ENCODE peak calls at places on chromosomes 11 and 22, in six cellular contexts. T is uterus, X is spleen, F is H1, Q is GM23338, S is cardiac muscle cell. P is an unnamed sample.
A peak's percentile ranks its signal among the peaks of the same experiment; 100 is the strongest.

GRCh38 chr11:57248780-57249383 is 11.8 kb upstream of the APLNR start:
- DNase-seq in T (peak; percentile 64), X (peak; percentile 82), F (peak; percentile 85), Q (peak; percentile 90), S (peak; percentile 83), P (peak; percentile 71)

GRCh38 chr11:110463153-110463552 is 33.4 kb downstream of the FDX1 start:
- DNase-seq in T (peak; percentile 31), X (peak; percentile 83), F (peak; percentile 65), Q (peak; percentile 71), S (peak; percentile 82), P (peak; percentile 87)

GRCh38 chr11:63146586-63146985 is 2.6 kb upstream of the SLC22A24 start:
- DNase-seq in T (no peak), X (no peak), F (no peak), Q (no peak), S (no peak), P (peak; percentile 43)

GRCh38 chr11:69391192-69392103 is 90.0 kb upstream of the LINC01488 start:
- DNase-seq in T (no peak), X (peak; percentile 44), F (no peak), Q (no peak), S (no peak), P (no peak)

GRCh38 chr11:115226556-115226955 is 277.7 kb downstream of the CADM1 start:
- DNase-seq in T (no peak), X (no peak), F (peak; percentile 53), Q (peak; percentile 91), S (peak; percentile 9), P (peak; percentile 33)

GRCh38 chr11:15497366-15497765 is 382.6 kb downstream of the INSC start:
- DNase-seq in T (no peak), X (no peak), F (no peak), Q (no peak), S (no peak), P (no peak)

GRCh38 chr11:82680252-82680651 is 53.4 kb downstream of the FAM181B start:
- DNase-seq in T (no peak), X (no peak), F (no peak), Q (no peak), S (no peak), P (peak; percentile 17)

GRCh38 chr11:32890843-32891656 is 1.6 kb upstream of the QSER1 start:
- DNase-seq in T (no peak), X (no peak), F (no peak), Q (peak; percentile 81), S (no peak), P (peak; percentile 81)

GRCh38 chr11:35897019-35897418 is 46.8 kb upstream of the LDLRAD3 start:
- DNase-seq in T (no peak), X (no peak), F (no peak), Q (no peak), S (peak; percentile 25), P (no peak)

GRCh38 chr11:130413383-130414106 is 14.9 kb downstream of the ADAMTS8 start:
- DNase-seq in T (no peak), X (no peak), F (no peak), Q (no peak), S (peak; percentile 49), P (no peak)

GRCh38 chr22:31144223-31144622 is 3.9 kb upstream of the PLA2G3 start:
- DNase-seq in T (no peak), X (no peak), F (no peak), Q (no peak), S (peak; percentile 20), P (no peak)

GRCh38 chr11:12100886-12101285 is 9.5 kb upstream of the MICAL2 start:
- DNase-seq in T (no peak), X (no peak), F (no peak), Q (no peak), S (peak; percentile 55), P (no peak)
- H3K27ac ChIP-seq in T (no peak overlapping the region), X (no peak overlapping the region), F (no peak overlapping the region), Q (no peak overlapping the region), S (no peak overlapping the region), P (no peak overlapping the region)

GRCh38 chr11:86941077-86941870 is 13.9 kb downstream of the FZD4 start:
- DNase-seq in T (no peak), X (no peak), F (no peak), Q (no peak), S (no peak), P (peak; percentile 25)
- H3K4me1 ChIP-seq in T (peaks cover 13% of the 10 kb centered on the region), X (peaks cover 53% of the 10 kb centered on the region), F (peaks cover 10% of the 10 kb centered on the region), Q (peaks cover 23% of the 10 kb centered on the region), S (peaks cover 52% of the 10 kb centered on the region), P (peaks cover 79% of the 10 kb centered on the region)

GRCh38 chr11:86228269-86228966 is 16.1 kb upstream of the EED start:
- DNase-seq in T (no peak), X (no peak), F (no peak), Q (no peak), S (no peak), P (no peak)

GRCh38 chr11:86228967-86229330 is 15.6 kb upstream of the EED start:
- DNase-seq in T (no peak), X (no peak), F (no peak), Q (no peak), S (no peak), P (no peak)

GRCh38 chr11:86232556-86232955 is 12.0 kb upstream of the EED start:
- DNase-seq in T (no peak), X (no peak), F (no peak), Q (no peak), S (no peak), P (no peak)

GRCh38 chr11:86230921-86231320 is 13.6 kb upstream of the EED start:
- DNase-seq in T (no peak), X (no peak), F (no peak), Q (no peak), S (no peak), P (no peak)

GRCh38 chr11:86230196-86230813 is 14.2 kb upstream of the EED start:
- DNase-seq in T (no peak), X (no peak), F (no peak), Q (no peak), S (no peak), P (no peak)
- TF ChIP-seq CTCF in T (no peak), X (no peak), F (peak; percentile 20), Q (no peak), S (no peak), P (no peak)

GRCh38 chr22:28939932-28940331 is 56.6 kb downstream of the ZNRF3 start:
- DNase-seq in T (no peak), X (no peak), F (no peak), Q (no peak), S (no peak), P (no peak)

GRCh38 chr22:28942333-28942732 is 59.0 kb downstream of the ZNRF3 start:
- DNase-seq in T (no peak), X (no peak), F (no peak), Q (no peak), S (no peak), P (no peak)

GRCh38 chr22:28940441-28940840 is 57.1 kb downstream of the ZNRF3 start:
- DNase-seq in T (no peak), X (no peak), F (no peak), Q (no peak), S (no peak), P (no peak)

GRCh38 chr22:28942801-28943500 is 59.6 kb downstream of the ZNRF3 start:
- DNase-seq in T (no peak), X (no peak), F (no peak), Q (no peak), S (no peak), P (no peak)

DNA sequence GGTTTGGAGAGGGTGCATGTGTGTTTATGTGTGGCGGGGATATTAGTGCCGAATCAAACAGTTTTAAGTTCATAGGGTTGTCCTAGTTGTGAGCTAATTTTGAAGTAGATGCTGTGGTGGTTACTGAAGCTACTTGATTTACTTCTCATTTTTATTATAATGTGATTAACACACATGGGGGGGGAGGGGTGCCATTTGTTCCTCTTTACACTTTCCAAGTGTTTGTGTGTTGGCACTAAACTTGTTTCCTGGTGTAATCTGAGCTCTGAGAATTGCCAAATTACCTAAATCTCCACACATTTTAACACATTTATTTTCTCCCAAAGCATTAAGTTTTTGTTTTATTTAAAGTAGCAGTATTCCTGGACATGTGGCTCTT is 60.1 kb downstream of the ZNRF3 start:
- DNase-seq in T (peak; percentile 34), X (no peak), F (no peak), Q (no peak), S (no peak), P (peak; percentile 27)
- H3K27ac ChIP-seq in T (peak overlapping the region; percentile 13), X (no peak overlapping the region), F (no peak overlapping the region), Q (peak overlapping the region; percentile 40), S (peak overlapping the region; percentile 71), P (peak overlapping the region; percentile 21)

GRCh38 chr11:74006743-74007304 is 2.1 kb downstream of the UCP3 start:
- DNase-seq in T (no peak), X (peak; percentile 53), F (no peak), Q (no peak), S (no peak), P (no peak)
- H3K4me1 ChIP-seq in T (no peaks in the 10 kb centered on the region), X (peaks cover 44% of the 10 kb centered on the region), F (no peaks in the 10 kb centered on the region), Q (peaks cover 5% of the 10 kb centered on the region), S (peaks cover 36% of the 10 kb centered on the region), P (no peaks in the 10 kb centered on the region)

GRCh38 chr11:44324787-44325525 is 15.0 kb upstream of the ALX4 start:
- DNase-seq in T (no peak), X (no peak), F (no peak), Q (no peak), S (no peak), P (no peak)

GRCh38 chr11:44329472-44330230 is 19.7 kb upstream of the ALX4 start:
- DNase-seq in T (no peak), X (no peak), F (no peak), Q (no peak), S (no peak), P (no peak)

GRCh38 chr11:44325698-44326097 is 15.8 kb upstream of the ALX4 start:
- DNase-seq in T (no peak), X (no peak), F (no peak), Q (no peak), S (no peak), P (no peak)

GRCh38 chr11:44326615-44327475 is 16.9 kb upstream of the ALX4 start:
- DNase-seq in T (no peak), X (peak; percentile 51), F (no peak), Q (no peak), S (peak; percentile 26), P (peak; percentile 88)

DNA sequence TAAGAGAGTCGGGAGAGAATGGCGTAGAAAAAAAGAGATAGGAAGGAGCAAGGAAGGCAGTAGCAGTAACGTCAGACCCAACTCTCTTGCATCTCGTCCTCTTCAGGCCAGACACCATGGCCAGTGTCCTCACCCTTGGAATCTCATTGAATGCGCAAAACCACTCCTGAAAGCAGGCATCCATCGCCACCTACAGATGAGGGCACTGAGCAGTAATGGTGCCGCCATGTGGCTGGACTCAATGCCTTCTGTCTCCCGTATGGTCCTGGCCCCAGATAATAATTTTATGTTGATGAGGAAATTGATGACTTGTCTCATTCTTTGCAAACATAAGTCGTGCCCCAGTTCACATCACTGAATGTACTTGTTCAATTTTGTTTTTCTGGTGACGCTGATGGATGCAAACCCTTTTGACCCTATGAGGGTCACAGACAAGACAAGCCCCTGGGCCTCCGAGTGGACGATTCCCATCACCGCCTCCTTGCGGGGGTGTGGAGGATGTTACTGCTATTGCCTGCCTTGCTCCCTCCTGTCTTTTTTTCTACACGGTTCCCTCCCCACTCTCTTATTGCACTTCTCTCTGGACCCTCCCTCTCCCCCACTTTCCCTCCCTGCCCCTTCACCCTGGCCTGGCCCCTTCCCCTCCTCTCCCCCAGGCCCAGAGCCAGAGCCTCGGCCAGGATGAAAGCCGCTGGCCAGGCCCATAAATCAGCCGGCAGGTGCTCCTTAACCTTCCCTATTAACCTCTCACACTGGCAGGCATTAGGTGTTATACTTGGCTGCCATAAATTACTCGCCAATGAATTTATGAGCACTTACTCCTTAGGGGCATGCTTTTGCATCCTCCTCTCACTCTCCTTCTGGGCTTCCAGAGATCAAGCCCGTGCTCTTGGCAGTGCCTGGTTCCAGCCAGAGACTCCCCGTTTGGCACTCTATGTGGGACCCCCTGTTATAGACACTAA is 18.1 kb upstream of the ALX4 start:
- DNase-seq in T (no peak), X (peak; percentile 52), F (no peak), Q (no peak), S (no peak), P (no peak)
- TF ChIP-seq CTCF in T (no peak), X (no peak), F (peak; percentile 29), Q (peak; percentile 14), S (peak; percentile 11), P (peak; percentile 43)

GRCh38 chr11:74472030-74472429 is 4.7 kb upstream of the KCNE3 start:
- DNase-seq in T (no peak), X (no peak), F (no peak), Q (no peak), S (no peak), P (peak; percentile 65)
- H3K27ac ChIP-seq in T (no peak overlapping the region), X (no peak overlapping the region), F (no peak overlapping the region), Q (no peak overlapping the region), S (no peak overlapping the region), P (peak overlapping the region; percentile 16)

P was measured in A673.